ENCODE peak calls at places on chromosome 22, in six cellular contexts. O is tibial nerve, T is thoracic aorta, R is bronchial epithelial cell, W is AG04450, P is lung. G is an unnamed sample.

GRCh38 chr22:18057568-18058209 is 20.1 kb upstream of the PEX26 start:
- DNase-seq in O (peak), T (peak), R (peak), W (peak), P (peak), G (peak)

GRCh38 chr22:17087176-17088131 is 2.7 kb downstream of the IL17RA start:
- DNase-seq in O (no peak), T (no peak), R (no peak), W (peak), P (no peak), G (peak)

GRCh38 chr22:28710112-28710888 is 30.7 kb upstream of the TTC28 start:
- DNase-seq in O (no peak), T (no peak), R (peak), W (peak), P (no peak), G (peak)

GRCh38 chr22:33747576-33748180 is 172.6 kb downstream of the LARGE1 start:
- DNase-seq in O (no peak), T (no peak), R (no peak), W (no peak), P (no peak), G (no peak)

GRCh38 chr22:36365020-36365411 is 22.8 kb downstream of the MYH9 start:
- DNase-seq in O (no peak), T (peak), R (peak), W (peak), P (no peak), G (peak)

GRCh38 chr22:30928401-30928800 is 40.2 kb downstream of the MORC2 start:
- DNase-seq in O (no peak), T (no peak), R (no peak), W (no peak), P (no peak), G (no peak)

GRCh38 chr22:33838644-33839043 is 81.6 kb downstream of the LARGE1 start:
- DNase-seq in O (no peak), T (no peak), R (no peak), W (no peak), P (no peak), G (no peak)

GRCh38 chr22:28630185-28630580 is 49.5 kb downstream of the TTC28 start:
- DNase-seq in O (no peak), T (no peak), R (no peak), W (no peak), P (no peak), G (no peak)

GRCh38 chr22:40258463-40259046 is 80.8 kb downstream of the TNRC6B start:
- DNase-seq in O (no peak), T (no peak), R (peak), W (no peak), P (no peak), G (peak)

GRCh38 chr22:35601743-35602633 is 15.1 kb downstream of the MB start:
- DNase-seq in O (no peak), T (no peak), R (peak), W (peak), P (peak), G (peak)

GRCh38 chr22:45817705-45818104 is 146.1 kb downstream of the ATXN10 start:
- DNase-seq in O (no peak), T (no peak), R (no peak), W (no peak), P (no peak), G (no peak)

GRCh38 chr22:30869996-30870395 is 98.6 kb downstream of the MORC2 start:
- DNase-seq in O (no peak), T (no peak), R (no peak), W (no peak), P (no peak), G (no peak)

GRCh38 chr22:28075260-28075981 is 156.4 kb upstream of the PITPNB start:
- DNase-seq in O (peak), T (no peak), R (peak), W (peak), P (peak), G (peak)

GRCh38 chr22:35434061-35434750 is 34.3 kb downstream of the MCM5 start:
- DNase-seq in O (no peak), T (no peak), R (no peak), W (no peak), P (no peak), G (peak)

GRCh38 chr22:48576333-48577013 is 1251.2 kb downstream of the BRD1 start:
- DNase-seq in O (no peak), T (no peak), R (no peak), W (no peak), P (no peak), G (no peak)

GRCh38 chr22:32517488-32517887 is 42.9 kb downstream of the FBXO7 start:
- DNase-seq in O (no peak), T (no peak), R (no peak), W (no peak), P (no peak), G (no peak)

GRCh38 chr22:41367039-41367679 is 14.6 kb upstream of the TEF start:
- DNase-seq in O (peak), T (peak), R (peak), W (peak), P (peak), G (peak)

GRCh38 chr22:41229730-41230398 is 10.9 kb downstream of the CHADL start:
- DNase-seq in O (no peak), T (no peak), R (no peak), W (no peak), P (no peak), G (no peak)

GRCh38 chr22:21700822-21701221 is 34.8 kb downstream of the YPEL1 start:
- DNase-seq in O (no peak), T (no peak), R (no peak), W (no peak), P (no peak), G (no peak)

GRCh38 chr22:17896552-17896951 is 122.3 kb upstream of the BID start:
- DNase-seq in O (no peak), T (no peak), R (no peak), W (no peak), P (no peak), G (no peak)

GRCh38 chr22:44972363-44973083 is 37.3 kb downstream of the PHF21B start:
- DNase-seq in O (no peak), T (no peak), R (no peak), W (no peak), P (no peak), G (no peak)

GRCh38 chr22:17314472-17314871 is 54.8 kb upstream of the CECR2 start:
- DNase-seq in O (no peak), T (no peak), R (no peak), W (no peak), P (peak), G (no peak)

GRCh38 chr22:45163074-45163416 is 680 bp upstream of the NUP50 start:
- DNase-seq in O (no peak), T (no peak), R (peak), W (no peak), P (no peak), G (peak)

GRCh38 chr22:43970037-43970747 is 14.9 kb downstream of the SAMM50 start:
- DNase-seq in O (no peak), T (no peak), R (no peak), W (no peak), P (no peak), G (no peak)

GRCh38 chr22:17847360-17848078 is 73.2 kb upstream of the BID start:
- DNase-seq in O (no peak), T (no peak), R (peak), W (no peak), P (no peak), G (no peak)

GRCh38 chr22:33299245-33299956 is 241.2 kb upstream of the SYN3 start:
- DNase-seq in O (no peak), T (no peak), R (peak), W (no peak), P (no peak), G (no peak)

GRCh38 chr22:40749829-40750228 is 69.3 kb downstream of the SLC25A17 start:
- DNase-seq in O (no peak), T (no peak), R (no peak), W (no peak), P (no peak), G (no peak)

GRCh38 chr22:43315687-43316217 is 27.4 kb downstream of the SCUBE1 start:
- DNase-seq in O (no peak), T (no peak), R (no peak), W (no peak), P (no peak), G (no peak)

GRCh38 chr22:31933816-31934482 is 10.4 kb upstream of the YWHAH start:
- DNase-seq in O (no peak), T (no peak), R (no peak), W (no peak), P (no peak), G (no peak)

GRCh38 chr22:31241936-31242335 is 29.8 kb downstream of the LIMK2 start:
- DNase-seq in O (no peak), T (no peak), R (peak), W (no peak), P (no peak), G (peak)

GRCh38 chr22:32996702-32997101 is 61.5 kb downstream of the SYN3 start:
- DNase-seq in O (peak), T (peak), R (peak), W (no peak), P (peak), G (peak)

GRCh38 chr22:34855471-34855870 is 210.5 kb upstream of the ISX start:
- DNase-seq in O (no peak), T (no peak), R (no peak), W (no peak), P (no peak), G (no peak)

GRCh38 chr22:21450320-21450831 is 16.8 kb upstream of the TMEM191C start:
- DNase-seq in O (peak), T (no peak), R (no peak), W (no peak), P (no peak), G (no peak)

GRCh38 chr22:21712751-21713427 is 22.7 kb downstream of the YPEL1 start:
- DNase-seq in O (no peak), T (no peak), R (peak), W (peak), P (peak), G (peak)

GRCh38 chr22:42364641-42365336 is 67.4 kb downstream of the NFAM1 start:
- DNase-seq in O (no peak), T (no peak), R (peak), W (no peak), P (no peak), G (peak)

GRCh38 chr22:44460287-44461082 is 37.5 kb downstream of the RTL6 start:
- DNase-seq in O (no peak), T (no peak), R (no peak), W (no peak), P (no peak), G (no peak)

GRCh38 chr22:44018594-44018993 is 5.5 kb upstream of the PARVB start:
- DNase-seq in O (no peak), T (no peak), R (no peak), W (no peak), P (no peak), G (no peak)

DNA sequence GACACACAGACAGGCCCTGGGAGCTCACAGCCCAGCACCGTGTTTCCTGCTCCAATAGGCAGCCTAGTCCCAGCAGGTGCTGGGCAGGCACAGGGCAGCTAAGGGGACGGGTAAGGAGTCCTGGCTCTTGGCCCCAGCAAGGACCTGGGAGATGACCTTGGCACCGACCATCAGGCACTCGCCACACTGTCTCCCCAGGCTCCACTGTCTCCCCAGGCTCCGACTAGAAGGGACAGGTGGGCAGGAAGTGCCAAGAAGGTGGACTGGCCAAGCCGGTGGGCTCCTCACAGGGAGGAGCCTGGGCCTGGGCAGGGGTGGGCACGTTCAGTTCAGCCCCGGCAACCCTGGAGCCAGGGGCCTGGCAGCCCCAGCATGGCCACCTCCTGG is 193.9 kb downstream of the IGLL1 start:
- DNase-seq in O (no peak), T (no peak), R (no peak), W (no peak), P (no peak), G (no peak)
- TF ChIP-seq CTCF in O (peak), T (no peak), R (no peak), W (no peak), P (no peak), G (no peak)

GRCh38 chr22:38238519-38239051 is 34.2 kb downstream of the TMEM184B start:
- DNase-seq in O (no peak), T (no peak), R (no peak), W (no peak), P (peak), G (peak)

GRCh38 chr22:38233427-38233826 is 31.6 kb downstream of the MAFF start:
- DNase-seq in O (no peak), T (no peak), R (peak), W (no peak), P (no peak), G (peak)

GRCh38 chr22:38239101-38239761 is 33.6 kb downstream of the TMEM184B start:
- DNase-seq in O (no peak), T (peak), R (peak), W (peak), P (peak), G (peak)

GRCh38 chr22:38235240-38235850 is 33.6 kb downstream of the MAFF start:
- DNase-seq in O (no peak), T (no peak), R (no peak), W (no peak), P (no peak), G (peak)

DNA sequence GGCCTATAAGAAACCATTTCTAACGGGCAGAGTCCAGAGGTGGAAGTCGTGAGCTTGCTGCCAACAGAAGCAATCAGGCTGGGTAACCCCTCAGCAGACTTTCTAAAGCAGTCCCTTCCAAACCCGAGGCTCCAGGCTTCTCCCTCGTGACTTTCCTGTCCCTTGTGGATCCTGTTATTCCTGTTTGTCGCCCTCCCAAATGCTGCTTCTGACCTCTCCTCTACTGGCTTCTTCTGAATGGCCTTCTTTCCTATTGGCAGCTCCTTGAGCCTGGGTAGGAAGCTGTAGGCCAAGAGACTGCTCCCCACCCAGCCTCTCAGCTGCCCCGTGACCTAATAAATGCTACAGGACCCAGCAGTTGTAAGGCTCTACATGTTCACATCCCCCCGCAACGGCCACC is 35.0 kb downstream of the MAFF start:
- DNase-seq in O (no peak), T (no peak), R (peak), W (no peak), P (no peak), G (no peak)
- TF ChIP-seq CTCF in O (no peak), T (no peak), R (no peak), W (no peak), P (no peak), G (no peak)

DNA sequence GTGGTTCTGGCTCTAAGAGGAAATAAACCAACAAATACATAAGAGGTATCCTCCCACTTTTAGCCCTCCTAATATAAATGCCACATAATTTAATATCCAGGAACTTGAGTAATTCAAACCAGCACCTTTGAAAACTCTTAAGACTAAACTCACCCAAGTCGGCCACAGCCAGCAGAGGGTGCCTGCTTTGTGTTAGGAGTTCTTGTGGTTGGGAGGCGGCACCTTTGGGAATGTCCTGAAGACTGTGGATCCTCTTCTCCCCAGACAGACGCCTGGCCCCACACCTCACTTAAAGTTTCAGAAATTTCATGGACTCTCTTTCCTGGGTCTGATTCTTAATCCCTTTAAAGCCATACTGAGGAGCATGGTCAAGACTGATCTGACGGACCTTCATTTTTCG is 169.0 kb downstream of the TBC1D22A start:
- DNase-seq in O (no peak), T (no peak), R (peak), W (no peak), P (no peak), G (peak)
- TF ChIP-seq CTCF in O (no peak), T (no peak), R (peak), W (peak), P (no peak), G (peak)

DNA sequence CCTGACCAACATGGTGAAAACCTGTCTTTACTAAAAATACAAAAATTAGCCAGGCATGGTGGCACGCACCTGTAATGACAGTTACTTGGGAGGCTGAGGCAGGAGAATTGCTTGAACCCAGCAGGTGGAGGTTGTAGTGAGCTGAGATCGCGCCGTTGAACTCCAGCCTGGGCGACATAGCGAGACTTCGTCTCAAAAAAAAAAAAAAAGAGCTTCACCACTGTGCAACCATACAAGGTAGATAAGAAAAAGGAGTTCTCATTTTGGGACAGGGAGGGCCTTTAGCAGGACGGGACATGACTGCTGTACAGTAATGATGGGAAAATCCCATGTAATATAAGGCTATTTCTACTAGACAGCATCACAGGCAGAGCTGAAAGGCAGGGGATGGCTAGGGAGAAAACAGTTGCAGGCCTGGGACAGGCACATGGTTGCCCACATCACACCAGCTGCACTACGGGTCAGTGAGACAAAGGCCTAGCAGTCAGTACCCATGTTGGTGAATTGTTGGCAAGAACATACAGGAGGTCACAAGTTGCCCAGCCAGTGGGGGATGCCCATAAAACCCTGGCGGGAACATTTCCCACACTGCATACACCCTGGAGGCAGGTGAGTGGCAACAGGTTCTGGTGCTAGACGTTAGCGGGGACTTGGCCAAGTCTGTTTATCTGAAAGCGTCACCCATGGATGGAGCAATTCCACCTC is 5.4 kb downstream of the TANGO2 start:
- DNase-seq in O (no peak), T (no peak), R (no peak), W (no peak), P (no peak), G (no peak)
- TF ChIP-seq CTCF in O (no peak), T (no peak), R (no peak), W (no peak), P (no peak), G (no peak)

DNA sequence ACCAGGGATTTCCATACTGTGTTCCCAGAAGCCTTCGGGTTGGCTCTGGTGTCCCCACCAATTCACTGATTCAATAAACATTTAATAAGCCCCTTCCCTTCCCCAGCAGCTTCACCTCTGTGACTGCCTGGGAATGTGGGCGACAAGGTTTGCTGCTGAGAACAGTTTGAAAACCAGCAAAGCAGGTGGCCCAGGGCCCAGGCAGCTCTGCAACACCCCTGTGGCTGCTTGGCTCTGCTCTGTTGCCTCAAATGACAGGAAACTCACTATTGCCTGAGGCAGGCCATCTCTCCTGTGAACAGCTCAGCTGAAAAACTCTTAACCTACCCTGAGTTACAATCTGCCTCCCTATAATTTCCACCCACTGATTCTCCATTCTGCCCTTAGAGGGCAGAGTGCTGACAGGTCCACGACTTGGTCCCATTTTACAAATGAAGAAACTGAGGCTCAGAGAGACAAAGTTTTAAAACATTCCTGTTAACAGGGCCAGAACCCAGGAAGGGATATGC is 10.5 kb downstream of the ADORA2A start:
- DNase-seq in O (no peak), T (no peak), R (peak), W (no peak), P (no peak), G (no peak)
- TF ChIP-seq CTCF in O (no peak), T (no peak), R (peak), W (peak), P (no peak), G (peak)

DNA sequence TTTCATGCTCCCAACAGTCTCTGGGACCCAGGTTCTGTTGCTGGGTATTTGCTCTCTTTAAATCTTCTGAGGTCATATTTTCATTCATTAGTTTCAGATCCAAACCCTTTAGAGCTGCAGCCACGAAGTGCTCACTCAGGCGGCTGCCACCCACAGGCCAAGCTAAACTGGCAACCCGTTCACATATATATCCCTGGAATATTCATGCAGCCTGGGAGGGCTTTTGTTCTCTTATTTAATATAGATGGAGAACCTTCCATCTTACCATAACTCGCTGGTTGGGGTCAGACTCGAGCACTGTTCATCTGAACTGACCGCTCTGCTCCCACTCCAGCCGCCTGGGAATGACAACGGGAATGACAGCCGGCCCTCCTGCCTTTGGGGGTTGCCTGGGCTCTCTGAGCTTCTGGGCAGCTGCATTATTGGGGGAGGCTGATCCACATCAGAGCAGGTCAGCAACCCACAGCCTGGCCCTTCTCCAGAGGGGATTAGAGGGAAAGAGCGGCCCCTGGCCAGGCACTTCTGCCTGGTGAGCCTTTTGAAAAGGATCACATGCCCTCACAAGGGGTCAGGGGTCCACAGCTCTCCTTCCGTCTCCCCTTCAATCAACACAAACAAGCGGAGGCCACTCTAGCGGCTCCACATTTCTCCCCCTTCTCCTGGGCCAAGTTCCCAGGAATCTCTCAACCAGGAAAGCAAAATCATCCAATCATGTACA is 11.9 kb downstream of the TMEM184B start:
- DNase-seq in O (no peak), T (no peak), R (no peak), W (no peak), P (no peak), G (peak)
- TF ChIP-seq CTCF in O (no peak), T (peak), R (no peak), W (peak), P (no peak), G (peak)

G was measured in fibroblast of mammary gland.